ENCODE peak calls at places on chromosomes 2 and 18, in nine cellular contexts. N, L, S, H, V, R, Y, X and K are unnamed samples.

GRCh38 chr2:28810384-28811285 is at the start of gene SPDYA:
- DNase-seq in N (peak; percentile 58), L (peak; percentile 69), S (peak; percentile 76), H (peak; percentile 91), V (peak; percentile 89), R (peak; percentile 68), Y (peak; percentile 85), X (peak; percentile 71), K (peak; percentile 86)

GRCh38 chr2:69770747-69771146 is 28.8 kb downstream of the ANXA4 start:
- DNase-seq in N (no peak), L (no peak), S (no peak), H (no peak), V (no peak), R (no peak), Y (no peak), X (no peak), K (no peak)

GRCh38 chr2:188916831-188917230 is 57.3 kb upstream of the COL3A1 start:
- DNase-seq in N (no peak), L (no peak), S (no peak), H (no peak), V (no peak), R (no peak), Y (no peak), X (no peak), K (no peak)

GRCh38 chr2:173210270-173211196 is 134.9 kb downstream of the MAP3K20 start:
- DNase-seq in N (peak; percentile 91), L (peak; percentile 26), S (peak; percentile 39), H (peak; percentile 54), V (no peak), R (no peak), Y (no peak), X (peak; percentile 84), K (peak; percentile 93)

GRCh38 chr2:143071185-143071876 is 57.9 kb upstream of the ARHGAP15 start:
- DNase-seq in N (no peak), L (no peak), S (no peak), H (no peak), V (no peak), R (no peak), Y (no peak), X (no peak), K (no peak)

GRCh38 chr18:31819106-31819924 is 58.6 kb upstream of the SLC25A52 start:
- DNase-seq in N (no peak), L (no peak), S (no peak), H (peak; percentile 38), V (no peak), R (no peak), Y (no peak), X (no peak), K (no peak)

GRCh38 chr2:188444106-188444835 is 152.6 kb downstream of the GULP1 start:
- DNase-seq in N (no peak), L (no peak), S (no peak), H (no peak), V (no peak), R (no peak), Y (no peak), X (no peak), K (no peak)

GRCh38 chr2:96207778-96208143 is 866 bp downstream of the STARD7 start:
- DNase-seq in N (no peak), L (no peak), S (no peak), H (peak; percentile 52), V (no peak), R (no peak), Y (no peak), X (no peak), K (no peak)

GRCh38 chr2:31287681-31288080 is 53.7 kb downstream of the EHD3 start:
- DNase-seq in N (no peak), L (no peak), S (no peak), H (no peak), V (peak; percentile 14), R (no peak), Y (no peak), X (no peak), K (no peak)

GRCh38 chr2:218832520-218832919 is 917 bp upstream of the PRKAG3 start:
- DNase-seq in N (no peak), L (no peak), S (peak; percentile 69), H (no peak), V (peak; percentile 85), R (no peak), Y (no peak), X (no peak), K (no peak)

DNA sequence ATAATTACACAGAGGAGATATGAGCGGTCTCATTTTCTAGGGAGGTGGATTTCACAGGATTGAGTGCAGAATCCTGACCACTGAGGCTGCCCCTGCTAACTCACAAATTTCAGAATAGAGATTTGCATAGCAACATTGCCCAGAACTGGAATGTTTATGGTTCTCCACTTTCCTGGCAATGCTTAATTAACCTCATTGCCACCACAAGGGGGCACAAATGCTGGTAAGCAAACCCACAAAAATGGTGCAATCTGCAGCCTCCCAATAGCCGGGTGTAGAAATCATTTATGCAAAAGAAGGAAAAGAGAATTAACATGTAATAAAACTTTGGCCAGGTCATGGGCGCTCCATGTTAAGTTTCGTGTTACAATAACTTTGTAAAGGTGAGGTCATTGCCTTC is 112.4 kb downstream of the CYRIA start:
- DNase-seq in N (peak; percentile 33), L (no peak), S (no peak), H (peak; percentile 12), V (no peak), R (no peak), Y (no peak), X (peak; percentile 41), K (no peak)
- TF ChIP-seq CTCF in N (peak; percentile 29), L (peak; percentile 40), S (peak; percentile 61), H (no peak), V (no peak), R (peak; percentile 50), Y (peak; percentile 60), X (peak; percentile 51), K (peak; percentile 25)

GRCh38 chr2:214960677-214961076 is 151.2 kb upstream of the BARD1 start:
- DNase-seq in N (no peak), L (no peak), S (no peak), H (no peak), V (no peak), R (no peak), Y (no peak), X (no peak), K (no peak)
- TF ChIP-seq CTCF in N (no peak), L (no peak), S (no peak), H (no peak), V (no peak), R (peak; percentile 8), Y (no peak), X (no peak), K (no peak)

GRCh38 chr2:144162652-144163051 is 357.3 kb downstream of the ZEB2 start:
- DNase-seq in N (no peak), L (peak; percentile 4), S (no peak), H (peak; percentile 10), V (no peak), R (no peak), Y (no peak), X (peak; percentile 57), K (no peak)
- TF ChIP-seq CTCF in N (no peak), L (peak; percentile 25), S (peak; percentile 35), H (peak; percentile 62), V (no peak), R (peak; percentile 48), Y (peak; percentile 54), X (peak; percentile 68), K (no peak)

GRCh38 chr2:208407667-208408066 is 1.1 kb downstream of the PTH2R start:
- DNase-seq in N (no peak), L (no peak), S (no peak), H (peak; percentile 41), V (no peak), R (no peak), Y (no peak), X (peak; percentile 34), K (no peak)
- TF ChIP-seq CTCF in N (no peak), L (no peak), S (no peak), H (no peak), V (no peak), R (peak; percentile 15), Y (peak; percentile 7), X (peak; percentile 63), K (no peak)

DNA sequence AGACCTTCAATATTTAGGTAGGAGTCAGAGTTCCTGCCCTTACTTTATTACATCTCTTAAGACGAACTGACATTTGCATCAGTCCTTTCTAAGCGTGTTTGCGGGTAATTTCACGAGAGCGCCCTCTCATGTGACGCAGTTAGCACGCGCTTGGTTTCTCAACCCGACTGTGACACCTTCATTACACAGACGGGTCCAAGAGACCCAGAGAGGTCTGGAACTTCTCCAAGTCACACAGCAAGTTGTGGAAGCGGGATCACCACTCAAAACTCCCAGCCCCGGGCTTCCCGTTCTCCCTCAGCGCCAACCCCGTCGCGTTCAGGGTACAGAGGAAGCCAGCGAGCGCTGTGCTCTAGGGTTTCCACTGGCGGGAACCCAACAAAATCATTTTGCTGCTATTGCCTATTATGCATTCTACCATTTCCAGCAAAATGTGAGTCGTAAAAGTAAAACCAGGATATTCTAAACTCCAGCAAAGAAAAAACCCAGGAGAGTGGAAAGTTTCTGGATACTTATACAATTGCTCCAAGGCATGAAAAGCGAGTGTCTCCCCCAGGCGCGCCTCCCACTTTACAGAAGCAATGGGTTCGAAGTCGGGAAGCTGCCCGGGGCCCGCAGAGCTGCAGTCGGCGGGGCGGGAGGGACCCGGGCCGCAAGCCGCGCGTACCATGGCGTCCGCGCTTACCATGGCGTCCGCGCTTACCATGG is 583 bp downstream of the ENOSF1 start:
- DNase-seq in N (peak; percentile 79), L (peak; percentile 48), S (peak; percentile 73), H (peak; percentile 80), V (peak; percentile 96), R (peak; percentile 86), Y (peak; percentile 86), X (peak; percentile 80), K (peak; percentile 95)
- TF ChIP-seq CTCF in N (no peak), L (peak; percentile 34), S (no peak), H (peak; percentile 25), V (no peak), R (no peak), Y (no peak), X (no peak), K (no peak)